ENCODE peak calls at places on chromosomes 2 and 18, in seven cellular contexts. Z, D, V, G, O, Y and P are unnamed samples.

GRCh38 chr2:191049728-191050639 is 36.0 kb upstream of the STAT1 start:
- DNase-seq in Z (no peak), D (peak), V (no peak), G (peak), O (no peak), Y (peak), P (no peak)

GRCh38 chr18:56402872-56403516 is 235.4 kb downstream of the TXNL1 start:
- DNase-seq in Z (no peak), D (peak), V (no peak), G (peak), O (no peak), Y (no peak), P (peak)

GRCh38 chr2:195620499-195620898 is 36.5 kb upstream of the SLC39A10 start:
- DNase-seq in Z (no peak), D (no peak), V (no peak), G (no peak), O (no peak), Y (no peak), P (no peak)

GRCh38 chr2:159214325-159214865 is 72.1 kb downstream of the WDSUB1 start:
- DNase-seq in Z (no peak), D (no peak), V (no peak), G (no peak), O (no peak), Y (no peak), P (no peak)

GRCh38 chr2:12852135-12852534 is 135.4 kb downstream of the TRIB2 start:
- DNase-seq in Z (no peak), D (no peak), V (no peak), G (no peak), O (no peak), Y (no peak), P (no peak)

GRCh38 chr2:201855356-201855755 is 49.0 kb downstream of the CDK15 start:
- DNase-seq in Z (no peak), D (no peak), V (no peak), G (no peak), O (no peak), Y (no peak), P (no peak)

GRCh38 chr2:109067829-109068152 is 61.2 kb upstream of the SH3RF3 start:
- DNase-seq in Z (no peak), D (no peak), V (no peak), G (no peak), O (no peak), Y (no peak), P (no peak)

GRCh38 chr18:74669136-74669798 is 71.6 kb downstream of the ZNF407 start:
- DNase-seq in Z (no peak), D (no peak), V (no peak), G (no peak), O (no peak), Y (no peak), P (no peak)

GRCh38 chr18:37403100-37403781 is 162.4 kb downstream of the CELF4 start:
- DNase-seq in Z (peak), D (peak), V (no peak), G (no peak), O (no peak), Y (no peak), P (peak)

GRCh38 chr18:69957071-69957620 is 9.5 kb upstream of the CD226 start:
- DNase-seq in Z (no peak), D (no peak), V (no peak), G (no peak), O (no peak), Y (no peak), P (no peak)

GRCh38 chr2:10659898-10660568 is 29.7 kb downstream of the NOL10 start:
- DNase-seq in Z (peak), D (peak), V (no peak), G (peak), O (no peak), Y (peak), P (peak)

GRCh38 chr2:188576657-188577056 is 285.0 kb downstream of the GULP1 start:
- DNase-seq in Z (no peak), D (no peak), V (no peak), G (no peak), O (no peak), Y (no peak), P (no peak)

GRCh38 chr18:54558609-54559585 is 32.1 kb upstream of the DYNAP start:
- DNase-seq in Z (no peak), D (no peak), V (no peak), G (peak), O (no peak), Y (peak), P (no peak)

GRCh38 chr2:140457483-140457882 is 1673.3 kb downstream of the LRP1B start:
- DNase-seq in Z (no peak), D (no peak), V (no peak), G (no peak), O (no peak), Y (no peak), P (no peak)

GRCh38 chr2:2183717-2184116 is 147.4 kb downstream of the MYT1L start:
- DNase-seq in Z (no peak), D (no peak), V (no peak), G (no peak), O (no peak), Y (no peak), P (no peak)

GRCh38 chr2:100610381-100610831 is 47.6 kb downstream of the PDCL3 start:
- DNase-seq in Z (peak), D (no peak), V (peak), G (peak), O (no peak), Y (peak), P (peak)

GRCh38 chr2:25323042-25323514 is 18.6 kb downstream of the DNMT3A start:
- DNase-seq in Z (no peak), D (no peak), V (no peak), G (no peak), O (no peak), Y (no peak), P (no peak)

GRCh38 chr2:86274265-86274917 is 63.0 kb downstream of the REEP1 start:
- DNase-seq in Z (no peak), D (no peak), V (no peak), G (peak), O (no peak), Y (peak), P (no peak)

GRCh38 chr2:37843554-37843953 is 81.5 kb upstream of the RMDN2 start:
- DNase-seq in Z (no peak), D (no peak), V (no peak), G (no peak), O (no peak), Y (no peak), P (no peak)

GRCh38 chr18:74139888-74140287 is 7.7 kb downstream of the FBXO15 start:
- DNase-seq in Z (no peak), D (no peak), V (no peak), G (no peak), O (no peak), Y (peak), P (no peak)

GRCh38 chr2:191488135-191488534 is 189.8 kb upstream of the NABP1 start:
- DNase-seq in Z (no peak), D (no peak), V (no peak), G (no peak), O (no peak), Y (no peak), P (no peak)

GRCh38 chr2:232473467-232473890 is 14.2 kb downstream of the ECEL1 start:
- DNase-seq in Z (peak), D (no peak), V (no peak), G (peak), O (no peak), Y (no peak), P (peak)

GRCh38 chr2:98269274-98269673 is 77.0 kb upstream of the CNGA3 start:
- DNase-seq in Z (no peak), D (peak), V (no peak), G (peak), O (no peak), Y (peak), P (no peak)

GRCh38 chr2:37912056-37912455 is 13.0 kb upstream of the RMDN2 start:
- DNase-seq in Z (no peak), D (no peak), V (no peak), G (no peak), O (no peak), Y (no peak), P (no peak)